ENCODE peak calls at places on chromosomes 11 and 22, in ten cellular contexts. K is activated CD8-positive, alpha-beta memory T cell treated with anti-CD3 and anti-CD28 coated beads for 4 hours; I is AG10803; N is Daoy; H is HFFc6; M is astrocyte; A is lower leg skin; F is COR-L47; Q is DMS153; D is amniotic stem cell. B is an unnamed sample.

GRCh38 chr11:126157326-126158030 is 54.0 kb downstream of the RPUSD4 start:
- DNase-seq in K (no peak), I (no peak), N (no peak), H (no peak), M (no peak), A (no peak), F (no peak), Q (no peak), D (no peak), B (no peak)

GRCh38 chr11:15941206-15941770 is 415.1 kb downstream of the SOX6 start:
- DNase-seq in K (no peak), I (peak; percentile 43), N (peak; percentile 58), H (peak; percentile 2), M (peak; percentile 29), A (no peak), F (no peak), Q (no peak), D (no peak), B (no peak)

GRCh38 chr11:8036002-8036802 is 44.8 kb upstream of the TUB start:
- DNase-seq in K (no peak), I (no peak), N (no peak), H (no peak), M (no peak), A (no peak), F (no peak), Q (no peak), D (no peak), B (no peak)

GRCh38 chr11:555500-556174 is 4.9 kb downstream of the LMNTD2 start:
- DNase-seq in K (no peak), I (no peak), N (no peak), H (no peak), M (no peak), A (no peak), F (no peak), Q (no peak), D (no peak), B (no peak)

GRCh38 chr11:65654375-65655349 is 8.1 kb downstream of the RELA start:
- DNase-seq in K (no peak), I (no peak), N (no peak), H (no peak), M (no peak), A (no peak), F (no peak), Q (no peak), D (no peak), B (no peak)

GRCh38 chr11:76781046-76781801 is 1.9 kb upstream of the TSKU start:
- DNase-seq in K (no peak), I (peak; percentile 78), N (no peak), H (no peak), M (no peak), A (no peak), F (no peak), Q (no peak), D (no peak), B (no peak)

GRCh38 chr22:29904020-29904419 is 21.0 kb downstream of the MTMR3 start:
- DNase-seq in K (no peak), I (no peak), N (no peak), H (no peak), M (peak; percentile 8), A (no peak), F (no peak), Q (no peak), D (no peak), B (no peak)

GRCh38 chr22:27107824-27108223 is 450.4 kb downstream of the MIAT start:
- DNase-seq in K (no peak), I (peak; percentile 96), N (peak; percentile 99), H (peak; percentile 92), M (peak; percentile 98), A (peak; percentile 78), F (peak; percentile 29), Q (peak; percentile 91), D (peak; percentile 51), B (no peak)

GRCh38 chr11:3055881-3056280 is 1.3 kb downstream of the CARS1 start:
- DNase-seq in K (no peak), I (no peak), N (no peak), H (no peak), M (no peak), A (no peak), F (no peak), Q (no peak), D (no peak), B (no peak)

GRCh38 chr22:20852076-20852475 is 6.5 kb downstream of the PI4KA start:
- DNase-seq in K (no peak), I (no peak), N (no peak), H (no peak), M (no peak), A (no peak), F (no peak), Q (no peak), D (no peak), B (no peak)

GRCh38 chr11:6473481-6474422 is at the start of gene TRIM3:
- DNase-seq in K (peak; percentile 59), I (peak; percentile 87), N (peak; percentile 90), H (peak; percentile 78), M (peak; percentile 72), A (peak; percentile 89), F (peak; percentile 87), Q (peak; percentile 63), D (peak; percentile 79), B (peak; percentile 90)

GRCh38 chr22:45212992-45213751 is 27.5 kb downstream of the KIAA0930 start:
- DNase-seq in K (no peak), I (peak; percentile 58), N (peak; percentile 63), H (peak; percentile 53), M (peak; percentile 69), A (no peak), F (no peak), Q (no peak), D (no peak), B (no peak)

GRCh38 chr11:96230686-96231085 is 112.3 kb downstream of the MAML2 start:
- DNase-seq in K (no peak), I (no peak), N (no peak), H (no peak), M (no peak), A (no peak), F (no peak), Q (no peak), D (no peak), B (no peak)

GRCh38 chr22:49962751-49963646 is 2.4 kb downstream of the PIM3 start:
- DNase-seq in K (no peak), I (no peak), N (no peak), H (no peak), M (no peak), A (peak; percentile 29), F (no peak), Q (no peak), D (no peak), B (no peak)

GRCh38 chr11:123125169-123125568 is 63.2 kb upstream of the HSPA8 start:
- DNase-seq in K (no peak), I (no peak), N (no peak), H (no peak), M (no peak), A (no peak), F (no peak), Q (no peak), D (no peak), B (no peak)

GRCh38 chr11:111454561-111455192 is 57.5 kb downstream of the BTG4 start:
- DNase-seq in K (peak; percentile 14), I (peak; percentile 69), N (peak; percentile 56), H (peak; percentile 59), M (peak; percentile 34), A (no peak), F (no peak), Q (no peak), D (peak; percentile 32), B (no peak)

GRCh38 chr11:129593098-129593497 is 217.4 kb downstream of the BARX2 start:
- DNase-seq in K (no peak), I (no peak), N (no peak), H (no peak), M (no peak), A (peak; percentile 75), F (no peak), Q (peak; percentile 89), D (no peak), B (no peak)

GRCh38 chr11:65277878-65278277 is 16.1 kb downstream of the POLA2 start:
- DNase-seq in K (no peak), I (no peak), N (no peak), H (no peak), M (no peak), A (no peak), F (no peak), Q (no peak), D (no peak), B (no peak)

GRCh38 chr11:64659417-64660144 is 63.4 kb downstream of the NRXN2 start:
- DNase-seq in K (no peak), I (peak; percentile 96), N (peak; percentile 92), H (peak; percentile 98), M (peak; percentile 84), A (no peak), F (no peak), Q (no peak), D (peak; percentile 72), B (no peak)

GRCh38 chr11:120953230-120953558 is 70.7 kb upstream of the TBCEL start:
- DNase-seq in K (no peak), I (no peak), N (no peak), H (no peak), M (no peak), A (no peak), F (no peak), Q (no peak), D (no peak), B (no peak)

GRCh38 chr22:28146401-28147304 is 227.6 kb upstream of the PITPNB start:
- DNase-seq in K (no peak), I (peak; percentile 36), N (no peak), H (no peak), M (peak; percentile 52), A (no peak), F (no peak), Q (no peak), D (no peak), B (peak; percentile 7)

GRCh38 chr22:49116486-49116885 is 711.2 kb downstream of the BRD1 start:
- DNase-seq in K (no peak), I (no peak), N (no peak), H (no peak), M (no peak), A (no peak), F (no peak), Q (no peak), D (no peak), B (no peak)

GRCh38 chr11:21556936-21557335 is 635.9 kb upstream of the ANO5 start:
- DNase-seq in K (no peak), I (no peak), N (no peak), H (no peak), M (peak; percentile 0), A (no peak), F (peak; percentile 35), Q (no peak), D (no peak), B (no peak)

GRCh38 chr22:30856699-30857098 is 111.9 kb downstream of the MORC2 start:
- DNase-seq in K (no peak), I (no peak), N (no peak), H (no peak), M (no peak), A (no peak), F (no peak), Q (no peak), D (no peak), B (no peak)

GRCh38 chr22:42425337-42425988 is 6.7 kb downstream of the NFAM1 start:
- DNase-seq in K (no peak), I (no peak), N (no peak), H (no peak), M (no peak), A (peak; percentile 49), F (no peak), Q (no peak), D (no peak), B (no peak)

GRCh38 chr22:26981111-26981510 is 323.7 kb downstream of the MIAT start:
- DNase-seq in K (no peak), I (no peak), N (no peak), H (no peak), M (no peak), A (no peak), F (no peak), Q (no peak), D (no peak), B (no peak)

B was measured in NCI-H187.